ENCODE peak calls at places on chromosomes 11 and 22, in eight cellular contexts. E is HAP-1; V is transverse colon; I is CD8-positive, alpha-beta memory T cell; Z is ovary; L is tibial artery; C is aorta; A is A673. O is an unnamed sample.
A peak's percentile ranks its signal among the peaks of the same experiment; 100 is the strongest.

GRCh38 chr11:13297917-13298356 is 20.3 kb downstream of the BMAL1 start:
- DNase-seq in V (no peak), C (no peak), I (no peak), L (no peak), A (no peak), Z (no peak), E (no peak), O (no peak)

GRCh38 chr22:26391623-26392022 is 37.4 kb upstream of the ASPHD2 start:
- DNase-seq in E (no peak), A (no peak), V (no peak), I (no peak), C (no peak), L (no peak), Z (no peak), O (no peak)

GRCh38 chr11:12397953-12398352 is 20.6 kb downstream of the PARVA start:
- DNase-seq in L (peak; percentile 55), V (peak; percentile 50), E (no peak), Z (peak; percentile 78), I (no peak), C (no peak), A (peak; percentile 26), O (peak; percentile 72)

GRCh38 chr22:24178021-24178431 is 3.3 kb upstream of the SUSD2 start:
- DNase-seq in C (no peak), I (no peak), E (no peak), L (no peak), A (no peak), Z (no peak), V (no peak), O (no peak)

GRCh38 chr11:73380897-73381410 is 4.8 kb downstream of the RELT start:
- DNase-seq in E (no peak), L (no peak), V (no peak), I (no peak), C (no peak), Z (no peak), A (no peak), O (no peak)

GRCh38 chr11:83610996-83611395 is 324.8 kb upstream of the CCDC90B start:
- DNase-seq in V (no peak), I (no peak), Z (no peak), L (no peak), C (no peak), A (no peak), E (no peak), O (no peak)

GRCh38 chr22:46812786-46813185 is 50.3 kb downstream of the TBC1D22A start:
- DNase-seq in L (no peak), V (no peak), C (no peak), A (no peak), I (no peak), Z (no peak), E (no peak), O (no peak)

GRCh38 chr22:43262990-43263644 is 76.2 kb upstream of the TTLL12 start:
- DNase-seq in I (peak; percentile 43), L (no peak), E (no peak), Z (peak; percentile 61), A (no peak), V (peak; percentile 33), C (no peak), O (peak; percentile 65)

GRCh38 chr11:4926607-4927006 is 2.5 kb upstream of the OR51G1 start:
- DNase-seq in L (no peak), C (no peak), I (no peak), Z (no peak), V (no peak), A (no peak), E (no peak), O (no peak)

GRCh38 chr11:15471028-15471708 is 356.4 kb downstream of the INSC start:
- DNase-seq in I (no peak), L (no peak), A (no peak), Z (no peak), V (peak; percentile 45), E (no peak), C (no peak), O (no peak)

GRCh38 chr11:72736452-72737069 is 15.6 kb downstream of the ARAP1 start:
- DNase-seq in A (peak; percentile 59), C (no peak), I (peak; percentile 66), E (no peak), V (no peak), Z (no peak), L (peak; percentile 71), O (peak; percentile 49)

GRCh38 chr11:110900426-110900825 is 188.2 kb upstream of the ARHGAP20 start:
- DNase-seq in A (no peak), E (no peak), Z (no peak), C (no peak), L (no peak), I (no peak), V (no peak), O (no peak)

GRCh38 chr11:36264601-36265344 is 24.5 kb downstream of the COMMD9 start:
- DNase-seq in V (no peak), Z (no peak), C (no peak), A (no peak), I (no peak), L (no peak), E (no peak), O (no peak)

GRCh38 chr11:103648670-103649400 is 387.6 kb upstream of the DDI1 start:
- DNase-seq in Z (no peak), L (no peak), V (no peak), A (no peak), I (no peak), E (no peak), C (no peak), O (no peak)

GRCh38 chr11:65279713-65280459 is 18.1 kb downstream of the POLA2 start:
- DNase-seq in A (peak; percentile 39), E (no peak), L (no peak), C (no peak), I (no peak), V (no peak), Z (no peak), O (peak; percentile 39)

GRCh38 chr11:71298761-71299181 is 46.4 kb upstream of the SHANK2 start:
- DNase-seq in A (no peak), L (no peak), Z (no peak), I (no peak), E (no peak), V (no peak), C (no peak), O (no peak)

DNA sequence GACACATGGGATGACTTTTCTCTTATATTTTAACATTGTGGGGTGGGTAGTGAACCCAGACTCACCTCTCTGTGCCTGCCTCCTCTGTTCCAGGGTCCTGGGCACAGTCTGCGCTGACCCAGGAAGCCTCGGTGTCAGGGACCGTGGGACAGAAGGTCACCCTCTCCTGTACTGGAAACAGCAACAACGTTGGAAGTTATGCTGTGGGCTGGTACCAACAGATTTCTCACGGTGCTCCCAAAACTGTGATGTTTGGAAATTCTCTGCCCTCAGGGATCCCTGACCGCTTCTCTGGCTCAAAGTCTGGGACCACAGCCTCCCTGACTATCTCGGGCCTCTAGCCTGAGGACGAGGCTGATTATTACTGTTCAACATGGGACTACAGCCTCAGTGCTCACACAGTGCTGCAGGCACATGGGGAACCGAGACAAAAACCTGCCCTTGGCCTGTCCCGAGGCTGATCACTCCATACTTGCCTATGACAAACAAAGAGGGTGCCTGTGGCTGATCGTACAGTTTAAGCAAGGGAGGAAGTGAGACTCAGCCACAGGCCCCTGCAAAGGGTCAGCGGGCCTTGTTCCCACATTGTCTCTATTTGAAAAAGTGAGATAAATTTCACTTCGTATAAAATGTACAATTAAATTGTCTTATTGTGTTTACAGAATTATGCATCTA is 43.7 kb upstream of the TOP3B start:
- DNase-seq in A (no peak), E (no peak), L (no peak), Z (no peak), C (no peak), I (no peak), V (no peak), O (no peak)
- H3K4me1 ChIP-seq in A (no peaks in the 10 kb centered on the region), E (peaks cover 11% of the 10 kb centered on the region), L (peaks cover 5% of the 10 kb centered on the region), Z (no peaks in the 10 kb centered on the region), C (no peaks in the 10 kb centered on the region), I (no peaks in the 10 kb centered on the region), V (no peaks in the 10 kb centered on the region), O (no peaks in the 10 kb centered on the region)

DNA sequence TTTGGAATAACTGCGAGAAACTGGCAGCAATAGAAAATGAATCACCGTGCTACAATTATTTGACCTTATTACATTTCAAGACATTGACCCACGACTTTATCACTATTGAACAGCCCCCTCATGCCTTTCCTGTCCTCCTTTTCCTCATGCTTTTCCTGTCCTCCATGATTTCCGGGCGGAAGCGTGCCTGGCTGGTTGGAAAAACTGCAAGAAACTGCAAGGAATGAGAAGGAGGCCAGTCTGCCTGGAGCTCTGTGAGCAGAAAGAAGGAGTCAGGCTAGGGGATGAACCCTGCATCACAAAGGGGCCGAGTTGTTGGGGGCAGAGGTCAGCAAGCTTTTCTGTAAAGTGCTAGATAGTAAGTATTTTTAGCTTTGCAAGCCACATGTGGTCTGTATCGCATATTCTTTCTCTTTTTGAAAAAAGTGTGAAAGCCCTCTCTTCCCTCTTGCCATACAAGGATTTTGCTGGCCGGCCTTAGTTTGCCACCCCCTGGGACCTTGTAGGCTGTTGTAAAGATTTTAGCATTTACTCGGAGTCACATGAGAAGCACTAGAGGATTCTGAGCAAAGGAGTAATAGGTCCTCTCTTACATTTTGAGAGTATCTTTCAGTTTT is 37.0 kb upstream of the SWAP70 start:
- DNase-seq in V (no peak), A (no peak), C (no peak), I (no peak), E (peak; percentile 32), Z (no peak), L (no peak), O (no peak)
- H3K4me3 ChIP-seq in V (no peak overlapping the region), A (no peak overlapping the region), C (no peak overlapping the region), I (no peak overlapping the region), E (no peak overlapping the region), Z (no peak overlapping the region), L (no peak overlapping the region), O (no peak overlapping the region)

DNA sequence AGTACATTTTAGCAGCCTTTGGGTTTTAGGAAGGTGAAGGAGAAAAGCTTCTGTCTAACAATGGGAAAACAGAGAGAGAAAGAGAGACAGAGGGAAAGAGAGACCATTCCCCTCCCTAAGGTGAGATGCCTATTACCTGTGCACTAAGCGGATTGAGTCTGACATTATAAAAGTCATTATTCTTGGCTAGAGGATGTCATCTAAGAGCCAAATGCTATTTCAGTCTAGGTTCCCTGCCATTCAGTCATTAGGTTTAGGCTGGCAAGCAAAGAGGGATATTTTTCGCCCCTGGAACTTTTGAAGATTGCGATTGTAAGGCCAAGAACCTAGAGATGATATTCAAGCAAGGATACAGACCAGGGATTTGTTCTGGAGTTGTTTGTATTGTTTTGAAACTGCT is 7.2 kb downstream of the BLID start:
- DNase-seq in L (no peak), E (no peak), C (no peak), V (no peak), Z (no peak), A (no peak), I (no peak), O (no peak)
- H3K4me1 ChIP-seq in L (peaks cover 56% of the 10 kb centered on the region), E (no peaks in the 10 kb centered on the region), C (peaks cover 17% of the 10 kb centered on the region), V (no peaks in the 10 kb centered on the region), Z (peaks cover 1% of the 10 kb centered on the region), A (peaks cover 32% of the 10 kb centered on the region), I (no peaks in the 10 kb centered on the region), O (no peaks in the 10 kb centered on the region)

DNA sequence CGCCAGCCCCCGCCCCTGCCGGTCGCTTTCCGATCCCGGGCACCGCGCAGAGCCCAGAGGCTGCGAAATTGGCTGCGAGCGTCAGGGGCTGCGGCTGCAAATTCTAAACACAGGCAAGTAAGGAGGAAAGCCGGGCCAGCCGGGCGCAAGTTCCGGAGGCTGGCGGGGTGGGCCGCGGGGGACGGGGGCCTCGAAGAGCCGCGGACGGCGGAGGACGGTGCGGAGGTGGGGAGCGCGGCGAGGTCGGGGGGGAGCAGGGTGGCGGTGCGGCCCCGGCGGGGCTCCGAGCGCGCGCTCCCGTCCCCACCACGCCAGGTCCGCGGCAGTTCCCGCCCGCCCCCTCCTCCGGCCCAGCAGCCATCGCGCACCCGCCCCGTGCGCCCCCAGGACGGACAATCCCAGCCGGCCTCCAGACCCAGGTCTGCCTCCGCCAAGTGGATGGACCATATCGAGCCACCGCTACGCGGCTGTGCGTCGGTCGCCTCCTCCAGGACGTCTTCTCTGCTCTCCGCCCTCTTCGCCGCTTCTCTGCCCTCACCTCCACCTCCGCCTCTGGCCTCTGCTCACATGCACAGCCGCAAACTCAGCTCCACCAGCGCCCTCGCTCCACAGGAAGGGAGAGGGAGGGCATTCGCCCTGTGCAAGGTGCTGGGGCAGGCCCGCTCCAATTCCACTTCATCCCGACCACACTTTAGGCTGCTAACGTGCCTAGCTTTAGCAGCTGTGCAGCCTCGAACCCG is 7.2 kb downstream of the ELFN2 start:
- DNase-seq in L (no peak), E (no peak), C (no peak), I (no peak), Z (no peak), V (no peak), A (no peak), O (no peak)
- H3K4me3 ChIP-seq in L (peak overlapping the region; percentile 24), E (peak overlapping the region; percentile 30), C (no peak overlapping the region), I (peak overlapping the region; percentile 50), Z (no peak overlapping the region), V (peak overlapping the region; percentile 33), A (peak overlapping the region; percentile 17), O (no peak overlapping the region)

O was measured in SJCRH30.